ENCODE peak calls at places on chromosomes 4 and X, in six cellular contexts. K is adrenal gland; S is OCI-LY7; G is fibroblast of lung; L is CD8-positive, alpha-beta memory T cell; Y is pancreas. C is an unnamed sample.
A peak's percentile ranks its signal among the peaks of the same experiment; 100 is the strongest.

GRCh38 chr4:17489721-17490120 is 22.2 kb downstream of the QDPR start:
- DNase-seq in K (no peak), S (no peak), G (no peak), L (no peak), Y (no peak), C (no peak)

GRCh38 chr4:152680988-152681731 is 1.4 kb upstream of the TMEM154 start:
- DNase-seq in K (no peak), S (peak; percentile 65), G (peak; percentile 36), L (no peak), Y (no peak), C (no peak)

GRCh38 chr4:11428161-11428700 is 463 bp downstream of the HS3ST1 start:
- DNase-seq in K (no peak), S (no peak), G (peak; percentile 1), L (no peak), Y (no peak), C (peak; percentile 61)

GRCh38 chr4:139603576-139604387 is 47.8 kb upstream of the SETD7 start:
- DNase-seq in K (no peak), S (peak; percentile 64), G (peak; percentile 73), L (peak; percentile 4), Y (no peak), C (no peak)

GRCh38 chrX:10086683-10087082 is 70.1 kb upstream of the CLCN4 start:
- DNase-seq in K (peak; percentile 37), S (no peak), G (no peak), L (no peak), Y (no peak), C (peak; percentile 8)

GRCh38 chr4:100870940-100871772 is 353.3 kb upstream of the EMCN start:
- DNase-seq in K (no peak), S (no peak), G (no peak), L (no peak), Y (no peak), C (no peak)

GRCh38 chr4:6942238-6942800 is 32.7 kb downstream of the TBC1D14 start:
- DNase-seq in K (no peak), S (peak; percentile 54), G (peak; percentile 98), L (no peak), Y (no peak), C (no peak)

GRCh38 chr4:155604718-155605601 is 61.7 kb upstream of the GUCY1A1 start:
- DNase-seq in K (no peak), S (no peak), G (peak; percentile 98), L (no peak), Y (no peak), C (no peak)

GRCh38 chr4:184766421-184766820 is 32.5 kb upstream of the CENPU start:
- DNase-seq in K (no peak), S (no peak), G (no peak), L (no peak), Y (no peak), C (no peak)

GRCh38 chrX:36407886-36408285 is 488.4 kb downstream of the CFAP47 start:
- DNase-seq in K (no peak), S (no peak), G (no peak), L (no peak), Y (no peak), C (no peak)

GRCh38 chr4:40333921-40334352 is 1.2 kb upstream of the CHRNA9 start:
- DNase-seq in K (peak; percentile 37), S (no peak), G (peak; percentile 84), L (no peak), Y (no peak), C (peak; percentile 29)

GRCh38 chr4:14835288-14835687 is 167.0 kb upstream of the CPEB2 start:
- DNase-seq in K (no peak), S (no peak), G (no peak), L (no peak), Y (no peak), C (no peak)

GRCh38 chr4:175776217-175776616 is 35.8 kb downstream of the GPM6A start:
- DNase-seq in K (no peak), S (no peak), G (no peak), L (no peak), Y (no peak), C (no peak)

GRCh38 chr4:125191252-125191651 is 123.5 kb upstream of the FAT4 start:
- DNase-seq in K (no peak), S (no peak), G (peak; percentile 85), L (no peak), Y (no peak), C (no peak)

GRCh38 chrX:23610491-23610890 is 56.8 kb upstream of the PRDX4 start:
- DNase-seq in K (no peak), S (no peak), G (no peak), L (no peak), Y (no peak), C (no peak)

GRCh38 chr4:87068591-87069021 is 133.8 kb downstream of the AFF1 start:
- DNase-seq in K (no peak), S (peak; percentile 53), G (peak; percentile 63), L (no peak), Y (no peak), C (no peak)

GRCh38 chrX:146363919-146364318 is 445.7 kb upstream of the CXorf51B start:
- DNase-seq in K (no peak), S (no peak), G (no peak), L (no peak), Y (no peak), C (no peak)

GRCh38 chrX:57752866-57753265 is 72.8 kb upstream of the NLRP2B start:
- DNase-seq in K (no peak), S (no peak), G (no peak), L (no peak), Y (no peak), C (peak; percentile 0)

GRCh38 chr4:5707366-5708133 is 809 bp downstream of the EVC2 start:
- DNase-seq in K (no peak), S (no peak), G (peak; percentile 15), L (no peak), Y (no peak), C (peak; percentile 31)

GRCh38 chr4:122205687-122206086 is 53.6 kb downstream of the BLTP1 start:
- DNase-seq in K (no peak), S (peak; percentile 4), G (no peak), L (no peak), Y (no peak), C (no peak)

GRCh38 chrX:12741416-12741815 is 49.8 kb upstream of the PRPS2 start:
- DNase-seq in K (no peak), S (no peak), G (no peak), L (no peak), Y (no peak), C (no peak)

GRCh38 chr4:40311811-40312346 is 23.3 kb upstream of the CHRNA9 start:
- DNase-seq in K (no peak), S (no peak), G (no peak), L (no peak), Y (no peak), C (no peak)

GRCh38 chr4:152032722-152033131 is 271.9 kb upstream of the GATB start:
- DNase-seq in K (peak; percentile 87), S (no peak), G (peak; percentile 38), L (no peak), Y (no peak), C (no peak)

GRCh38 chr4:1760521-1761001 is 32.5 kb upstream of the FGFR3 start:
- DNase-seq in K (no peak), S (no peak), G (no peak), L (no peak), Y (no peak), C (peak; percentile 84)

GRCh38 chr4:154595807-154596206 is 5.3 kb upstream of the FGA start:
- DNase-seq in K (no peak), S (no peak), G (peak; percentile 28), L (no peak), Y (no peak), C (no peak)

GRCh38 chr4:302381-302780 is 2.9 kb downstream of the ZNF732 start:
- DNase-seq in K (no peak), S (no peak), G (no peak), L (no peak), Y (no peak), C (no peak)

DNA sequence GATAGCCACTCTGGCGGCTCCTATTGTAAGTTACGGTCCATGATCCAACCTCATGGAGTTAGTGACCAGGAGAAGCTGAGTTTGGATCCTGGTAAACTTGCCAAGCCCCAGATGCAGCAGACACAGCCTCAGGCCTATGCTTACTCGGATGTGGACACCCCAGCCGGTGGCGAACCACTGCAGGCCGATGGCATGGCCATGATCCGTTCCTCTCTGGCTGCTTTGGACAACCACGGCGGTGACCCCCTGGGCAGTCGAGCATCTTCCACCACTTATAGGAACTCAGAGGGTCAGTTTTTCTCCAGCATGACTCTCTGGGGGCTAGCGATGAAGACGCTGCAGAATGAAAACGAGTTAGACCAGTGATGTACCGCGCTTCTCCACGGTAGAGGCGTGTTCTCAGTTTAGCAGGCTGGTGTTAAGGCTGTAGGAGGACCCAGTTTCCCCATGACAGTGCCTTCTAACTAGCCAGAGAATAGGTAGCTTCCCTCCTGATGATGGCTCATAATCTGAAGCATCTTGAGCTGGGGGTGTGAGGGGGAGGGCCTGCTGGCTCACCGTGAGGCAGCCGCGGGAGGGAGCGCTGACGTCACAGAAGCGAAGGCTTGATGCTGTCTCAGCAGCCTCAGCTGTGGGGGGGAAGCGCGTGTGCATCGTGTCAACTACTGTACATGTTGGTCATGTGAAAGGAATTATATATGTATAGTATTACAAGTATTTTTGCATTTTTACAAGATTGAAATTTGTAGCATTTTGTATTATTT is 31.1 kb downstream of the ZBTB49 start:
- DNase-seq in K (no peak), S (no peak), G (no peak), L (no peak), Y (no peak), C (no peak)
- H3K36me3 ChIP-seq in K (peaks cover 35% of the 10 kb centered on the region), S (peaks cover 31% of the 10 kb centered on the region), G (peaks cover 9% of the 10 kb centered on the region), L (peaks cover 21% of the 10 kb centered on the region), Y (peaks cover 4% of the 10 kb centered on the region), C (peaks cover 4% of the 10 kb centered on the region)

DNA sequence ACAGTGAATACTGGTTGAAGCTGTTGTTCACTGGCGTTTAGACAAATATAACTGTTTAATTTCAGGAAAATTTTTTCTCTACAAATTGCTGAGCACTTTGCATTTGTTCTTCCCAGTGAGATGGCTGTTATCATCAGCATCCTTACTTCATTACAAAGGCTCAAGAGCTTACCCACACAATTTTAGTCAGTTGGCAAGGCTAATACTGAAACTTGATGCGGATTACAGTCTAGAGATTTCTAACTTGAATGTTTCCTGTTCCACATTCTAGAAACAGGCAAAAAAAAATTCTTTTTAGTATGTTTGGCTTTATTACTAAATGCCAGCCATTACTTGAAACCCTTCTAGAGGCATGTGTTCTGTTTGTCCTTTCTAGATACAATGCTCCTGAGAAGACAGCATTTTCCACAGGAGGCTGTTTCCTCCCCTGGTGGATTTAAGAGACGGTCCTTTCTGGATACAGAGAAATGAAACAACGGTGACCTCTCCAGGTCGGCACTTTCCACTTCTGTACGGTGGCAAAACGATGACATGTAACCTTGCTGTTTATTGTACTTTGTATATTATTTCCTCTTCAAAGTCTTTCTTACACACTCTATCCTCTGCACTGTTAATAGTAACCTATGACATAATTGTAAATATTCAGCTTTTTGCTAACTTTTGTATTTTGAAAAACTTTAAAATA is 80.9 kb downstream of the RFC1 start:
- DNase-seq in K (no peak), S (no peak), G (no peak), L (no peak), Y (no peak), C (no peak)
- H3K36me3 ChIP-seq in K (peaks cover 42% of the 10 kb centered on the region), S (peaks cover 95% of the 10 kb centered on the region), G (peaks cover 4% of the 10 kb centered on the region), L (peaks cover 11% of the 10 kb centered on the region), Y (no peaks in the 10 kb centered on the region), C (peaks cover 11% of the 10 kb centered on the region)

DNA sequence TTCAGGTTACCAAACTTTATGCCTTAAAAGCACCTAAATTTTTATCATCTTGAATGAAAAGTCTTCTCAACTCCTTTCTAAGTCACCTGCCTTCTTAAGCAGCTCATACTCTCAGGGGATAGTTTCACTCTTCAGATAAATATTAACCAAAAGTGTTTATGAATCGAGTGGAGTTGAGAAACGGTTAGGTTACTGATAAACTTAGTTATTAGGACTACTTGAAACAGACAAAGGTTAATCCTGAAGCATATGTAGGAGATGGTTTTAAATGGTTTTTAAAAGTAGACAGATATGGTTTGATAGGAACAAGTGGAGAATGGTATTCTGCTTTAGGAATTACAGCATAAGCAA is 32.8 kb downstream of the CLDN22 start:
- DNase-seq in K (no peak), S (no peak), G (no peak), L (no peak), Y (no peak), C (no peak)
- H3K36me3 ChIP-seq in K (peaks cover 4% of the 10 kb centered on the region), S (no peaks in the 10 kb centered on the region), G (peaks cover 21% of the 10 kb centered on the region), L (no peaks in the 10 kb centered on the region), Y (peaks cover 10% of the 10 kb centered on the region), C (peaks cover 41% of the 10 kb centered on the region)

GRCh38 chrX:136689441-136689840 is 41.5 kb downstream of the CD40LG start:
- DNase-seq in K (no peak), S (no peak), G (no peak), L (no peak), Y (no peak), C (peak; percentile 19)
- H3K36me3 ChIP-seq in K (no peaks in the 10 kb centered on the region), S (peaks cover 40% of the 10 kb centered on the region), G (no peaks in the 10 kb centered on the region), L (no peaks in the 10 kb centered on the region), Y (no peaks in the 10 kb centered on the region), C (no peaks in the 10 kb centered on the region)

C was measured in H7.